ENCODE peak calls at places on chromosomes 3 and 15, in nine cellular contexts. R, V, K, F, B, U, I, A and E are unnamed samples.
A peak's percentile ranks its signal among the peaks of the same experiment; 100 is the strongest.

GRCh38 chr3:82568776-82569338 is 807.4 kb upstream of the GBE1 start:
- DNase-seq in R (no peak), V (no peak), K (no peak), F (no peak), B (no peak), U (no peak), I (no peak), A (no peak), E (no peak)

GRCh38 chr15:99566157-99566900 is 545 bp downstream of the MEF2A start:
- DNase-seq in R (peak; percentile 53), V (peak; percentile 50), K (peak; percentile 76), F (peak; percentile 44), B (peak; percentile 29), U (peak; percentile 53), I (no peak), A (no peak), E (no peak)

GRCh38 chr15:78085928-78086327 is 6.4 kb upstream of the SH2D7 start:
- DNase-seq in R (no peak), V (no peak), K (no peak), F (no peak), B (no peak), U (no peak), I (no peak), A (no peak), E (no peak)

GRCh38 chr3:81726132-81726531 is 35.3 kb downstream of the GBE1 start:
- DNase-seq in R (no peak), V (no peak), K (no peak), F (no peak), B (no peak), U (no peak), I (no peak), A (no peak), E (no peak)

GRCh38 chr15:67120009-67120838 is 54.8 kb downstream of the SMAD3 start:
- DNase-seq in R (no peak), V (no peak), K (no peak), F (peak; percentile 20), B (no peak), U (no peak), I (no peak), A (no peak), E (no peak)

GRCh38 chr3:150117076-150117475 is 146.4 kb upstream of the PFN2 start:
- DNase-seq in R (no peak), V (no peak), K (no peak), F (no peak), B (no peak), U (no peak), I (no peak), A (no peak), E (no peak)

GRCh38 chr15:65812921-65813320 is 20.8 kb upstream of the DENND4A start:
- DNase-seq in R (no peak), V (no peak), K (no peak), F (no peak), B (no peak), U (no peak), I (no peak), A (no peak), E (no peak)

GRCh38 chr3:61821823-61822251 is 260.5 kb downstream of the PTPRG start:
- DNase-seq in R (no peak), V (no peak), K (no peak), F (no peak), B (no peak), U (no peak), I (no peak), A (no peak), E (no peak)

GRCh38 chr3:146503459-146504202 is 34.3 kb upstream of the PLSCR2 start:
- DNase-seq in R (no peak), V (no peak), K (no peak), F (peak; percentile 34), B (no peak), U (no peak), I (no peak), A (no peak), E (peak; percentile 88)

GRCh38 chr3:61637088-61638051 is 76.0 kb downstream of the PTPRG start:
- DNase-seq in R (peak; percentile 61), V (no peak), K (no peak), F (no peak), B (peak; percentile 39), U (no peak), I (no peak), A (no peak), E (no peak)

GRCh38 chr3:46215810-46216414 is 7.8 kb upstream of the CCR1 start:
- DNase-seq in R (no peak), V (no peak), K (no peak), F (peak; percentile 64), B (no peak), U (no peak), I (no peak), A (no peak), E (peak; percentile 81)

DNA sequence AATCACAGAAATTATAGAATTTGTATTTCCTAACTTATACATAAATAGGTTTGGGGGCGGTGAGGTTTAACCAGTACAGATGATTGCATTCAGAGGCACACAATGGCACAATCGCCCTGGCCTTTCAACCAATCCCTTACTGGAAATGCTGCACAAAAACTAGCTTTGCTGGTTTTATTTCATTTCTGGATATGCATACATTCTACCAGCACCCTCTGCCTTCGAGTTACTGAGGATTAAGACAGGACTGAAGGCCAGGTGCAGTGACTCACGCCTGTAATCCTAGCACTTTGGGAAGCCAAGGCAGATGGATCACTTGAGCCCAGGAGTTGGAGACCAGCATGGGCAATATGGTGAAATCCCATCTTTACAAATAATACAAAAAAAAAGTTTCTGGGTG is 336.1 kb downstream of the ARRDC4 start:
- DNase-seq in R (no peak), V (no peak), K (no peak), F (no peak), B (no peak), U (no peak), I (no peak), A (no peak), E (no peak)
- H3K27me3 ChIP-seq in R (peaks cover 5% of the 10 kb centered on the region), V (peaks cover 87% of the 10 kb centered on the region), K (peaks cover 22% of the 10 kb centered on the region), F (peaks cover 13% of the 10 kb centered on the region), B (peaks cover 18% of the 10 kb centered on the region), U (peaks cover 4% of the 10 kb centered on the region), I (no peaks in the 10 kb centered on the region), A (peaks cover 24% of the 10 kb centered on the region), E (peaks cover 13% of the 10 kb centered on the region)

DNA sequence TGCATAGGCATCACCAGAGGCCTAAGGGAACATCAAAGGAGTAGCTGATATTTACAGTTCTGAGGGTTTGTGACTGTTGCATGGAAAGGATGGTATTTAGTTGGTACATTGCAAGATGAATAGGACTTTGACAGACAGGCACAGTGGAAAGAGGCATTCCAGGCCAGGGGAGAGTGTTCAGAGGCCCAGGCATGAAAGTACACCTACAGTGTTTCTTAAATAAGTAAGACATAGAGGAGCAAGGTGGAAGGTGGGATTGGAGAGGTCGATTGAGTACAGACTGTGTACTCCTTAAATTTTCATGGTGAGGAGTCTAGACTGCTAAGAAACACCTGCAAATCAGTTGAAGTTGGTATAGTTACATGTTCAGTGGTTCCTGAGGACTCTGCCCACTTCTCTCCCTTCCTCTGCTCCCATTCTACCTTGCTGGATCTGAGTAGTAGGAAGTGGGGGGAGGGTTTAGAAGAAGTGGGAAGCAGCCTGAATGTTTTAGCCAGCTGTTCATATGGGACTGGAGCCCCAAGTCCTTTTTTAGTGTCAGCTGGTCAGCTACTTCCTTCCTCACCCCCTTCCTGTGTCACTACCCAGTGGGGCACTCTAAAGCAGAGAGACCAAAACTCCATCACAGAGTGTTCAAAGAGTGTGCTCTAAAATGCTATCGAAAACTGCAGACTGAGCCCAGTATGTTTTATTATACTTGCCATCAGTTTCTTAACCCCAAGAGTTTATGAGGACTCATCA is 14.0 kb downstream of the KLHL18 start:
- DNase-seq in R (no peak), V (no peak), K (no peak), F (no peak), B (no peak), U (peak; percentile 22), I (no peak), A (no peak), E (no peak)
- H3K27ac ChIP-seq in R (no peak overlapping the region), V (peak overlapping the region; percentile 0), K (no peak overlapping the region), F (no peak overlapping the region), B (no peak overlapping the region), U (no peak overlapping the region), I (no peak overlapping the region), A (no peak overlapping the region), E (no peak overlapping the region)

DNA sequence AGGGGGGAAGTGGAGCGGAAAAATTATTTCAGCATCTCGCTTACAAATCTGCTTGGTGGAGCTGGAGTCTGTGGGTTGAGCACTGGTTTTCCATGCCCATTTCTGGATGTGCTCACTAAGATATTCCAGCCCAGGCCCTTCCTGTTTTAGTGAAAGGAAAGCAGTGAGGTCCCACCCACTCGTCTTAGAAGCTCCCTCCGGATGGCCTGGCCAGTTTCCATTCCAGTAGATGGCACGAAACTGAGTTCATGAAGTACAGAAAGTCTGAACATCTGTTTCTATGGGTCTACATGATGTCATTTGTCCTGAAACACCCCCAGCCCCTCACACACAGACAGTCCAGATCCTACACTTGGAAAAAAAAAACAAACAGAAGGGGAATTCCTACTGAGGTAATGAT is 31.9 kb upstream of the THSD4 start:
- DNase-seq in R (no peak), V (peak; percentile 36), K (no peak), F (peak; percentile 30), B (peak; percentile 49), U (no peak), I (no peak), A (no peak), E (no peak)
- H3K27me3 ChIP-seq in R (no peaks in the 10 kb centered on the region), V (no peaks in the 10 kb centered on the region), K (no peaks in the 10 kb centered on the region), F (no peaks in the 10 kb centered on the region), B (no peaks in the 10 kb centered on the region), U (peaks cover 2% of the 10 kb centered on the region), I (no peaks in the 10 kb centered on the region), A (no peaks in the 10 kb centered on the region), E (no peaks in the 10 kb centered on the region)

GRCh38 chr15:76903251-76903681 is 1.9 kb downstream of the SCAPER start:
- DNase-seq in R (no peak), V (no peak), K (no peak), F (no peak), B (no peak), U (peak; percentile 47), I (peak; percentile 18), A (no peak), E (no peak)

GRCh38 chr15:76905013-76905839 is at the start of gene SCAPER:
- DNase-seq in R (peak; percentile 96), V (peak; percentile 95), K (peak; percentile 97), F (peak; percentile 96), B (peak; percentile 92), U (peak; percentile 91), I (peak; percentile 87), A (peak; percentile 87), E (peak; percentile 90)

GRCh38 chr15:76901965-76902364 is 3.2 kb downstream of the SCAPER start:
- DNase-seq in R (no peak), V (no peak), K (no peak), F (no peak), B (no peak), U (no peak), I (no peak), A (no peak), E (no peak)

GRCh38 chr15:76905855-76906254 is 715 bp upstream of the SCAPER start:
- DNase-seq in R (no peak), V (no peak), K (no peak), F (no peak), B (peak; percentile 13), U (no peak), I (no peak), A (no peak), E (no peak)

DNA sequence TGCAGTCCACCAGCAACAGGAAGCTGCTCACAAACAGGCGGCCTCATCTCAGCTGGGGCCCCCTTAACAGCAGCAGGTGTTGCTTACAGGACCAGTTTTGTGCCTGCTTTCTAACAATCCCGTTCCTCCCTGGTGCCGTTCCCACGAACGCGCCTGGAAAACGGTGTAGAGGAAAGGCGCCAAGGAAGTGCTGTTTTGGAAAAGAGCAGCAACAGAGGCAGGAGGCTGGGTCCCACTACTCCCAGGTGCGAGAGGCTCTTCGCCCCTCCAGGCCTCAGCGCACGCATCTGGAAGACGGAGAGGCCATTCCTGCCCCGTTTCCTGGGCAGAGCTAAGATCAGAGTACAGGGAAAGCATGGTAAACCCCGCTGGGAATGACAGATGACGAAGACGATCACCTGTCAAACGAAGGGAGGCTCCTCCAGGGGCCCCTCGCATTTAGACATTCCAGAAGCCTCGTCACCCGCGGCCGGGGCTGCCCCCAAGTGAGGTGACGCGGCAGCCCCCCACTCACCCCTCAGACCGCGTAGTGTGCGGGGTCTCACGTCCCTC is 603 bp downstream of the SCAPER start:
- DNase-seq in R (peak; percentile 67), V (no peak), K (peak; percentile 67), F (peak; percentile 24), B (peak; percentile 21), U (no peak), I (peak; percentile 15), A (no peak), E (peak; percentile 31)
- H3K27ac ChIP-seq in R (peak overlapping the region; percentile 86), V (peak overlapping the region; percentile 92), K (peak overlapping the region; percentile 91), F (peak overlapping the region; percentile 95), B (peak overlapping the region; percentile 86), U (peak overlapping the region; percentile 79), I (peak overlapping the region; percentile 76), A (peak overlapping the region; percentile 96), E (peak overlapping the region; percentile 49)